ENCODE peak calls at places on chromosomes 3 and 15, in nine cellular contexts. C, N, K, Q, O, Z, H, J and U are unnamed samples.
A peak's percentile ranks its signal among the peaks of the same experiment; 100 is the strongest.

GRCh38 chr15:84840741-84841429 is 23.7 kb downstream of the ALPK3 start:
- DNase-seq in C (peak; percentile 71), N (peak; percentile 94), K (peak; percentile 49), Q (no peak), O (peak; percentile 84), Z (peak; percentile 80), H (peak; percentile 82), J (peak; percentile 87), U (no peak)

GRCh38 chr15:55403531-55403930 is 4.6 kb downstream of the CCPG1 start:
- DNase-seq in C (no peak), N (no peak), K (no peak), Q (no peak), O (no peak), Z (no peak), H (peak; percentile 72), J (no peak), U (peak; percentile 6)

GRCh38 chr3:150922611-150923010 is 17.4 kb upstream of the MINDY4B start:
- DNase-seq in C (no peak), N (no peak), K (peak; percentile 22), Q (peak; percentile 49), O (no peak), Z (no peak), H (peak; percentile 22), J (no peak), U (no peak)

GRCh38 chr3:183489455-183490210 is 61.2 kb upstream of the MCF2L2 start:
- DNase-seq in C (no peak), N (no peak), K (no peak), Q (no peak), O (no peak), Z (no peak), H (peak; percentile 23), J (no peak), U (peak; percentile 53)

GRCh38 chr3:9091811-9092210 is 128.5 kb upstream of the RAD18 start:
- DNase-seq in C (no peak), N (no peak), K (no peak), Q (no peak), O (no peak), Z (no peak), H (no peak), J (no peak), U (no peak)

GRCh38 chr15:93308026-93308670 is 219.1 kb upstream of the RGMA start:
- DNase-seq in C (no peak), N (no peak), K (no peak), Q (no peak), O (no peak), Z (no peak), H (no peak), J (no peak), U (no peak)

GRCh38 chr3:143119009-143119914 is at the start of gene CHST2:
- DNase-seq in C (peak; percentile 84), N (peak; percentile 49), K (peak; percentile 73), Q (peak; percentile 95), O (no peak), Z (peak; percentile 72), H (peak; percentile 89), J (peak; percentile 79), U (peak; percentile 63)

GRCh38 chr15:100730129-100730528 is 127.7 kb downstream of the ASB7 start:
- DNase-seq in C (no peak), N (no peak), K (no peak), Q (no peak), O (no peak), Z (no peak), H (no peak), J (no peak), U (no peak)

GRCh38 chr3:18295171-18295920 is 129.8 kb downstream of the SATB1 start:
- DNase-seq in C (peak; percentile 47), N (no peak), K (no peak), Q (peak; percentile 81), O (no peak), Z (no peak), H (peak; percentile 66), J (peak; percentile 66), U (peak; percentile 81)

GRCh38 chr3:3648961-3649360 is 150.3 kb upstream of the LRRN1 start:
- DNase-seq in C (no peak), N (no peak), K (no peak), Q (no peak), O (no peak), Z (no peak), H (no peak), J (no peak), U (no peak)

GRCh38 chr15:100712226-100712625 is 109.8 kb downstream of the ASB7 start:
- DNase-seq in C (no peak), N (no peak), K (peak; percentile 73), Q (no peak), O (peak; percentile 75), Z (peak; percentile 60), H (peak; percentile 67), J (no peak), U (peak; percentile 21)

GRCh38 chr3:50008931-50009330 is 69.0 kb downstream of the RBM6 start:
- DNase-seq in C (no peak), N (no peak), K (no peak), Q (no peak), O (no peak), Z (no peak), H (peak; percentile 32), J (no peak), U (peak; percentile 85)

GRCh38 chr15:92928351-92928750 is 28.2 kb downstream of the CHD2 start:
- DNase-seq in C (no peak), N (no peak), K (no peak), Q (no peak), O (no peak), Z (no peak), H (no peak), J (no peak), U (no peak)

GRCh38 chr15:77030928-77031375 is 36.0 kb downstream of the PSTPIP1 start:
- DNase-seq in C (peak; percentile 41), N (peak; percentile 10), K (peak; percentile 7), Q (peak; percentile 45), O (no peak), Z (no peak), H (no peak), J (peak; percentile 28), U (no peak)

GRCh38 chr3:178352300-178353021 is 183.8 kb upstream of the KCNMB2 start:
- DNase-seq in C (no peak), N (no peak), K (no peak), Q (peak; percentile 34), O (no peak), Z (no peak), H (peak; percentile 94), J (no peak), U (peak; percentile 32)

GRCh38 chr3:36833160-36833814 is 68.9 kb upstream of the DCLK3 start:
- DNase-seq in C (no peak), N (no peak), K (no peak), Q (no peak), O (no peak), Z (no peak), H (no peak), J (no peak), U (no peak)

GRCh38 chr3:40079845-40080240 is 229.7 kb upstream of the EIF1B start:
- DNase-seq in C (no peak), N (no peak), K (no peak), Q (no peak), O (no peak), Z (no peak), H (peak; percentile 9), J (no peak), U (peak; percentile 60)

DNA sequence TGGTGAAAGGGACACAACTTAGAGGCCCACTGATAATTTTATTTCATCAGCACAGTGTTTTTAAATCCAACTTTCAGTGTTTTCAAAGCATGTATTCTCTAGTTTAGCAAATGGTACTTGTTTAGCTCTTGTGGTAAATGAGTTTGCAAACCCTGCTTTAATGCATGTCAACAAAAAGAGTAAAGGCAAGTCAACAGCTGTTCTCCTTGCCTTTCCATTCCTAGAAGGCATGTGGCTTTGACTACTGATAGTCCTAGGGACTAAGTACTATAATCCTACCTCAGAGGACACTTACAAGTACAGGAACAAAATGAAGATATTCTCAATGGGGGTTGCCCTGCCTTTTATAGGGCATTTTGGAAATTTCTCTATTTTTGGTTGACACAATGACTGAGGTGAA is 13.1 kb downstream of the NPTN start:
- DNase-seq in C (no peak), N (no peak), K (no peak), Q (no peak), O (no peak), Z (no peak), H (no peak), J (no peak), U (no peak)
- H3K4me1 ChIP-seq in C (no peaks in the 10 kb centered on the region), N (peaks cover 35% of the 10 kb centered on the region), K (peaks cover 16% of the 10 kb centered on the region), Q (peaks cover 61% of the 10 kb centered on the region), O (no peaks in the 10 kb centered on the region), Z (peaks cover 78% of the 10 kb centered on the region), H (peaks cover 42% of the 10 kb centered on the region), J (peaks cover 16% of the 10 kb centered on the region), U (peaks cover 14% of the 10 kb centered on the region)

DNA sequence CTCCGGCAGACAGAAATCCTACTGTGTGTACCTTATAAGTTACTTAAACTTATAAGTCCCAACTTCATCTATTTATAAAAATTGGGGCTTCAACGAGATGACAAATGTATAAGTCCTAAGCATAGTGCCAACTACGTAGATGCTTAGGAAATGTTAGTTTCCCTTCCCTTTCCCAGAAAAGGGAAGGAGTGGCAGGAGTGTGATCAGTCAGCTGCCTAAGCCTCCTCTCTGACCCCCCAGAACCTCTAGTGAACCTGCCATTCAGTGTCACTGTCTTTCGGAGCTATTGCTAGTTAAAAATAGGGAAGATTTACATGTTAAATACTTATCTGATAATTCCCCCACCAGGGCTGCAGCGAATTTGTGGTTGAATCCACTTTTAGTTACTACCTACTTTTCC is 13.6 kb upstream of the BMF start:
- DNase-seq in C (peak; percentile 34), N (no peak), K (no peak), Q (no peak), O (no peak), Z (no peak), H (no peak), J (no peak), U (no peak)
- TF ChIP-seq CTCF in C (no peak), N (no peak), K (no peak), Q (no peak), O (no peak), Z (no peak), H (no peak), J (no peak), U (no peak)

DNA sequence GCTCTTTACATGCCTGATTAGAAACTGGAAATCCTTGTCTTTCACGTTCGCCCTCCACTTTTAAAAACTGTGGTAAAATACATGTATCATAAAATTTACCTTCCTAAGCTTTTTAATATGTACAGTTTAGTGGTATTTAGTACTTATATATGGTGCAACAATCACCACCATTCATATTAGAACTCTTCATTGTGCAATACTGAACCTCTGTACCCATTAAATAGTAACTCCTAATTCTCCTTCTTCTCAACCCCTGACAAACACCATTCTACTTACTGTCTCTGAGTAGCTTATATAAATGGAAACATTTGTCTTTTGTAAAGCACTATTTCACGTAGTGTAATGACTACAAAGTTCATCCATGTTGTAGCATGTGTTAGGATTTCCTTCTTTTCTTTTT is 28.2 kb downstream of the GRM2 start:
- DNase-seq in C (no peak), N (no peak), K (no peak), Q (no peak), O (no peak), Z (no peak), H (no peak), J (no peak), U (no peak)
- H3K27me3 ChIP-seq in C (no peaks in the 10 kb centered on the region), N (peaks cover 28% of the 10 kb centered on the region), K (no peaks in the 10 kb centered on the region), Q (no peaks in the 10 kb centered on the region), O (no peaks in the 10 kb centered on the region), Z (peaks cover 7% of the 10 kb centered on the region), H (no peaks in the 10 kb centered on the region), J (no peaks in the 10 kb centered on the region), U (peaks cover 17% of the 10 kb centered on the region)

DNA sequence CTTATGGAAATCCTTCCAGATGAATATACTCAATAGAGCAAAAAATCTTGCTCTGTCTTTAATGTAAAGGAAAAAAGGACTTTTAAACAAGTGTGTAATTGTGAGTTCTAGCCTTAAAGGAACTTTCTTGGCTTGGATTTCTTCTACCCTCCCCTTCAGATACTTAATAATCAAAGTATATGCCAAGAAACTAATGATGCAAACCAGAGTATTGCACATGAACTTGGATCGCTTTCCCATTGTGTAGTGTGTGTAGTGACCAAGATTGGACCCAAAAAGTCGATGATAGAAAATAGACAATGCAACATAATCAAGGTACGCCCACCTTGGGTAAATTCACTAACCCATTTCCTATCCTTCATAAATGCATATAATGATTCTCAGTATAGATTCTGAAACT is 123.9 kb downstream of the TIGIT start:
- DNase-seq in C (no peak), N (no peak), K (no peak), Q (no peak), O (no peak), Z (no peak), H (peak; percentile 29), J (no peak), U (no peak)
- H3K4me1 ChIP-seq in C (no peaks in the 10 kb centered on the region), N (peaks cover 20% of the 10 kb centered on the region), K (peaks cover 36% of the 10 kb centered on the region), Q (no peaks in the 10 kb centered on the region), O (no peaks in the 10 kb centered on the region), Z (peaks cover 72% of the 10 kb centered on the region), H (peaks cover 8% of the 10 kb centered on the region), J (peaks cover 8% of the 10 kb centered on the region), U (no peaks in the 10 kb centered on the region)